ENCODE peak calls at places on chromosome 7, in five cellular contexts. One of them, this sample, is unnamed.

GRCh38 chr7:156461881-156462665 is 178.5 kb upstream of the RNF32 start:
- DNase-seq in BE2C: no peak
- DNase-seq in H1: no peak
- DNase-seq in fibroblast of lung: no peak
- DNase-seq in choroid plexus epithelial cell: no peak
- DNase-seq in this sample: no peak

GRCh38 chr7:148878317-148878716 is 5.8 kb downstream of the EZH2 start:
- DNase-seq in BE2C: no peak
- DNase-seq in fibroblast of lung: no peak
- DNase-seq in choroid plexus epithelial cell: no peak
- DNase-seq in H1: no peak
- DNase-seq in this sample: no peak

GRCh38 chr7:93958216-93958615 is 36.7 kb downstream of the GNG11 start:
- DNase-seq in BE2C: no peak
- DNase-seq in H1: no peak
- DNase-seq in choroid plexus epithelial cell: peak
- DNase-seq in fibroblast of lung: peak
- DNase-seq in this sample: no peak

GRCh38 chr7:38300175-38300574 is 26.7 kb upstream of the TARP start:
- DNase-seq in fibroblast of lung: no peak
- DNase-seq in choroid plexus epithelial cell: no peak
- DNase-seq in H1: no peak
- DNase-seq in BE2C: no peak
- DNase-seq in this sample: no peak

GRCh38 chr7:81186691-81187090 is 267.8 kb upstream of the SEMA3C start:
- DNase-seq in H1: no peak
- DNase-seq in choroid plexus epithelial cell: peak
- DNase-seq in fibroblast of lung: peak
- DNase-seq in BE2C: no peak
- DNase-seq in this sample: peak

GRCh38 chr7:4286281-4286680 is 395.8 kb upstream of the FOXK1 start:
- DNase-seq in BE2C: no peak
- DNase-seq in H1: no peak
- DNase-seq in fibroblast of lung: peak
- DNase-seq in choroid plexus epithelial cell: no peak
- DNase-seq in this sample: no peak

GRCh38 chr7:50766808-50767207 is 15.9 kb downstream of the GRB10 start:
- DNase-seq in H1: no peak
- DNase-seq in BE2C: no peak
- DNase-seq in fibroblast of lung: no peak
- DNase-seq in choroid plexus epithelial cell: no peak
- DNase-seq in this sample: no peak

GRCh38 chr7:29885626-29886025 is 79.3 kb downstream of the WIPF3 start:
- DNase-seq in fibroblast of lung: no peak
- DNase-seq in choroid plexus epithelial cell: no peak
- DNase-seq in H1: no peak
- DNase-seq in BE2C: no peak
- DNase-seq in this sample: no peak

GRCh38 chr7:143391462-143392404 is 10.6 kb downstream of the ZYX start:
- DNase-seq in choroid plexus epithelial cell: peak
- DNase-seq in fibroblast of lung: peak
- DNase-seq in H1: no peak
- DNase-seq in BE2C: no peak
- DNase-seq in this sample: peak

GRCh38 chr7:1579481-1580421 is 9.9 kb upstream of the PSMG3 start:
- DNase-seq in H1: peak
- DNase-seq in choroid plexus epithelial cell: peak
- DNase-seq in fibroblast of lung: peak
- DNase-seq in BE2C: peak
- DNase-seq in this sample: peak

GRCh38 chr7:156892086-156892800 is 740 bp downstream of the LMBR1 start:
- DNase-seq in choroid plexus epithelial cell: no peak
- DNase-seq in BE2C: peak
- DNase-seq in H1: peak
- DNase-seq in fibroblast of lung: peak
- DNase-seq in this sample: no peak

GRCh38 chr7:44999245-45000095 is 531 bp upstream of the CCM2 start:
- DNase-seq in fibroblast of lung: peak
- DNase-seq in H1: peak
- DNase-seq in BE2C: peak
- DNase-seq in choroid plexus epithelial cell: peak
- DNase-seq in this sample: peak
- TF ChIP-seq CTCF in fibroblast of lung: no peak
- TF ChIP-seq CTCF in H1: no peak
- TF ChIP-seq CTCF in BE2C: no peak
- TF ChIP-seq CTCF in choroid plexus epithelial cell: peak
- TF ChIP-seq CTCF in this sample: peak

GRCh38 chr7:25926891-25927625 is 224.9 kb upstream of the NFE2L3 start:
- DNase-seq in H1: no peak
- DNase-seq in fibroblast of lung: no peak
- DNase-seq in BE2C: no peak
- DNase-seq in choroid plexus epithelial cell: no peak
- DNase-seq in this sample: no peak
- H3K4me3 ChIP-seq in H1: no peak
- H3K4me3 ChIP-seq in fibroblast of lung: no peak
- H3K4me3 ChIP-seq in BE2C: no peak
- H3K4me3 ChIP-seq in choroid plexus epithelial cell: no peak
- H3K4me3 ChIP-seq in this sample: no peak

GRCh38 chr7:99457646-99458493 is 8.1 kb downstream of the ATP5MF start:
- DNase-seq in BE2C: no peak
- DNase-seq in fibroblast of lung: no peak
- DNase-seq in choroid plexus epithelial cell: no peak
- DNase-seq in H1: no peak
- DNase-seq in this sample: no peak

GRCh38 chr7:99460651-99461050 is 5.3 kb downstream of the ATP5MF start:
- DNase-seq in fibroblast of lung: no peak
- DNase-seq in choroid plexus epithelial cell: no peak
- DNase-seq in H1: no peak
- DNase-seq in BE2C: no peak
- DNase-seq in this sample: no peak

GRCh38 chr7:99457050-99457645 is 8.8 kb downstream of the ATP5MF start:
- DNase-seq in fibroblast of lung: no peak
- DNase-seq in choroid plexus epithelial cell: no peak
- DNase-seq in BE2C: no peak
- DNase-seq in H1: no peak
- DNase-seq in this sample: no peak

GRCh38 chr7:99459087-99459486 is 6.9 kb downstream of the ATP5MF start:
- DNase-seq in H1: no peak
- DNase-seq in choroid plexus epithelial cell: peak
- DNase-seq in fibroblast of lung: no peak
- DNase-seq in BE2C: peak
- DNase-seq in this sample: no peak

DNA sequence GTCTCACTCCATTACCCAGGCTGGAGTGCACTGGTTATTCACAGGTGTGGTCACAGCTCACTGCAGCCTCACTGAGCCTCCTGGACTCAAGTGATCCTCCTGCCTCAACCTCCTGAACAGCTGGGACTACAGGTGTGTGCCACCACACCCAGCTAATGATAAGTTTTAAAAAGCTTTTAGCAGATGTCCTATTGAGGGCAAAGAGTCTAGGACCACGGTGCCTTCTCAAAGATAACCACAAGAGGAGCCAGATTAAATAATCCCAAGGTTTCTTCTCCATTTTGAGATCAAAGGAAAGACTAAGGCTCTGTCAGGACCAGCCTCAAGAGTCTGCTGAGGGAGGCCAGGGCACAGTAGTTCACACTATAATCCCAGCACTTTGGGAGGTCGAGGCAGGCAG is 4.7 kb downstream of the ATP5MF start:
- DNase-seq in choroid plexus epithelial cell: no peak
- DNase-seq in H1: no peak
- DNase-seq in fibroblast of lung: no peak
- DNase-seq in BE2C: no peak
- DNase-seq in this sample: no peak
- TF ChIP-seq CTCF in choroid plexus epithelial cell: peak
- TF ChIP-seq CTCF in H1: peak
- TF ChIP-seq CTCF in fibroblast of lung: no peak
- TF ChIP-seq CTCF in BE2C: peak
- TF ChIP-seq CTCF in this sample: no peak

GRCh38 chr7:150380463-150380862 is 1.3 kb downstream of the ZNF775 start:
- DNase-seq in fibroblast of lung: no peak
- DNase-seq in choroid plexus epithelial cell: no peak
- DNase-seq in BE2C: no peak
- DNase-seq in H1: no peak
- DNase-seq in this sample: no peak
- H3K4me3 ChIP-seq in fibroblast of lung: peak
- H3K4me3 ChIP-seq in choroid plexus epithelial cell: no peak
- H3K4me3 ChIP-seq in BE2C: peak
- H3K4me3 ChIP-seq in H1: peak
- H3K4me3 ChIP-seq in this sample: peak

DNA sequence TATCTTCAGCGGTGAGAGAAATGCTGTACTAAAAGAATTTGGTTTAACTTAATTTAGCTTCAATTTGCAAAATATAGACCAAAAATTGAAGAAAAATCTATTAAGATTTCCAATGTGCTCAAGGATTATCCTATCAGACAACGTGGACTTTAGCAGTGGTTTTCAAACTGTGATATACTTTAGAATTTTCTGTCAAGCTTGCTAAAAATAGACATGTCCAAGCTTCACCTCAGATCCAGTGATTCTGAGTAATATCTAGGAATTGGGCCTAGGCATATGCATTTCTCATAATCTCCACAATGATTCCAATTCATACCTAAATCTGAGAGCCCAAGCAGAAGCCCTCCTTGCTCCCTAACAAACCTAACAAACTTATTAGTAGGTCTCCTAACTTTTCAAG is 3.4 kb downstream of the WASL start:
- DNase-seq in H1: no peak
- DNase-seq in fibroblast of lung: no peak
- DNase-seq in choroid plexus epithelial cell: no peak
- DNase-seq in BE2C: no peak
- DNase-seq in this sample: no peak
- TF ChIP-seq CTCF in H1: no peak
- TF ChIP-seq CTCF in fibroblast of lung: no peak
- TF ChIP-seq CTCF in choroid plexus epithelial cell: no peak
- TF ChIP-seq CTCF in BE2C: no peak
- TF ChIP-seq CTCF in this sample: no peak

GRCh38 chr7:131626643-131627042 is 70.2 kb upstream of the PODXL start:
- DNase-seq in fibroblast of lung: no peak
- DNase-seq in choroid plexus epithelial cell: no peak
- DNase-seq in BE2C: no peak
- DNase-seq in H1: no peak
- DNase-seq in this sample: no peak

GRCh38 chr7:131627589-131628212 is 71.3 kb upstream of the PODXL start:
- DNase-seq in choroid plexus epithelial cell: no peak
- DNase-seq in H1: no peak
- DNase-seq in BE2C: no peak
- DNase-seq in fibroblast of lung: peak
- DNase-seq in this sample: no peak

GRCh38 chr7:131628634-131629033 is 72.2 kb upstream of the PODXL start:
- DNase-seq in H1: no peak
- DNase-seq in BE2C: no peak
- DNase-seq in fibroblast of lung: no peak
- DNase-seq in choroid plexus epithelial cell: no peak
- DNase-seq in this sample: no peak

GRCh38 chr7:131624536-131624935 is 68.1 kb upstream of the PODXL start:
- DNase-seq in fibroblast of lung: no peak
- DNase-seq in BE2C: no peak
- DNase-seq in H1: no peak
- DNase-seq in choroid plexus epithelial cell: no peak
- DNase-seq in this sample: no peak

DNA sequence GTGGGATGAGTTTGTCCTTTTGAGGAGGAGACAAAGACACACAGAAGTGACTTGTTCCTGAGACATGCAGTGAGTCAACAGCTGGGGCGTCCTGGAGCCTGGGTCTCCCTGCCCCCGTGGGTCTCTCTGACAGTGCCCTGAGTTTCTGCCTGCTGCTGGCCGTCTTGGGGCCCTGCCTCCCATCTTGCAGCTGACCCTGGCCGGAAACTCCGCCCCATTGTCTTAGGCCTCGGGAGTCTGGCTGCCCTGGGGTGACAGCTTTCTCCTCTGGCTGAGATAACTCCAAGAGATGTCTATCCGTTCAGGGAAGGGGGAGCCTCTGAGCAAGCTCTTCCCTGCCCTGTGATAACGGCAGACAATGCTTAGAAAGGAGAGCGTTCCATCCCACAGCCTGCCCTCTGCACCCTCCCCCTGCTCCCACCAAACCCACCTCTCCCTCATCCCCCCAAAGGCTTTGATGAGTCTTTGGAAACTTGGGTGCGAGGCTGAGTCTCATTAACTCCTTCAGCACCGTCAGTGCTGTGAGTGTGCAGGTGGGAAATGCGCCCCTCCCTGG is 69.5 kb upstream of the PODXL start:
- DNase-seq in choroid plexus epithelial cell: peak
- DNase-seq in H1: peak
- DNase-seq in BE2C: no peak
- DNase-seq in fibroblast of lung: peak
- DNase-seq in this sample: peak
- H3K4me3 ChIP-seq in choroid plexus epithelial cell: no peak
- H3K4me3 ChIP-seq in H1: no peak
- H3K4me3 ChIP-seq in BE2C: no peak
- H3K4me3 ChIP-seq in fibroblast of lung: no peak
- H3K4me3 ChIP-seq in this sample: no peak

GRCh38 chr7:151631149-151631967 is 111.7 kb upstream of the RHEB start:
- DNase-seq in choroid plexus epithelial cell: peak
- DNase-seq in H1: no peak
- DNase-seq in BE2C: no peak
- DNase-seq in fibroblast of lung: peak
- DNase-seq in this sample: peak
- TF ChIP-seq CTCF in choroid plexus epithelial cell: peak
- TF ChIP-seq CTCF in H1: no peak
- TF ChIP-seq CTCF in BE2C: peak
- TF ChIP-seq CTCF in fibroblast of lung: peak
- TF ChIP-seq CTCF in this sample: peak

GRCh38 chr7:99996755-99997544 is 18.4 kb upstream of the ZKSCAN1 start:
- DNase-seq in BE2C: no peak
- DNase-seq in fibroblast of lung: no peak
- DNase-seq in H1: no peak
- DNase-seq in choroid plexus epithelial cell: no peak
- DNase-seq in this sample: no peak
- H3K4me3 ChIP-seq in BE2C: peak
- H3K4me3 ChIP-seq in fibroblast of lung: peak
- H3K4me3 ChIP-seq in H1: peak
- H3K4me3 ChIP-seq in choroid plexus epithelial cell: peak
- H3K4me3 ChIP-seq in this sample: peak

GRCh38 chr7:138095972-138096935 is 20.0 kb downstream of the AKR1D1 start:
- DNase-seq in H1: no peak
- DNase-seq in fibroblast of lung: no peak
- DNase-seq in choroid plexus epithelial cell: no peak
- DNase-seq in BE2C: no peak
- DNase-seq in this sample: no peak

GRCh38 chr7:138092486-138093028 is 16.3 kb downstream of the AKR1D1 start:
- DNase-seq in fibroblast of lung: no peak
- DNase-seq in BE2C: no peak
- DNase-seq in H1: no peak
- DNase-seq in choroid plexus epithelial cell: no peak
- DNase-seq in this sample: no peak

GRCh38 chr7:138099813-138100212 is 23.6 kb downstream of the AKR1D1 start:
- DNase-seq in fibroblast of lung: no peak
- DNase-seq in BE2C: no peak
- DNase-seq in H1: no peak
- DNase-seq in choroid plexus epithelial cell: no peak
- DNase-seq in this sample: no peak

GRCh38 chr7:138097064-138097741 is 20.9 kb downstream of the AKR1D1 start:
- DNase-seq in BE2C: peak
- DNase-seq in H1: no peak
- DNase-seq in choroid plexus epithelial cell: peak
- DNase-seq in fibroblast of lung: no peak
- DNase-seq in this sample: peak
- TF ChIP-seq CTCF in BE2C: peak
- TF ChIP-seq CTCF in H1: peak
- TF ChIP-seq CTCF in choroid plexus epithelial cell: peak
- TF ChIP-seq CTCF in fibroblast of lung: no peak
- TF ChIP-seq CTCF in this sample: peak

GRCh38 chr7:82980130-82980529 is 182.6 kb downstream of the PCLO start:
- DNase-seq in choroid plexus epithelial cell: no peak
- DNase-seq in BE2C: no peak
- DNase-seq in fibroblast of lung: no peak
- DNase-seq in H1: no peak
- DNase-seq in this sample: no peak
- H3K4me3 ChIP-seq in choroid plexus epithelial cell: no peak
- H3K4me3 ChIP-seq in BE2C: no peak
- H3K4me3 ChIP-seq in fibroblast of lung: no peak
- H3K4me3 ChIP-seq in H1: no peak
- H3K4me3 ChIP-seq in this sample: no peak